ENCODE peak calls at places on chromosomes 16 and 17, in seven cellular contexts. One of them, this sample, is unnamed.

GRCh38 chr17:81551458-81552243 is 502 bp downstream of the FAAP100 start:
- DNase-seq in Ammon's horn: no peak
- DNase-seq in HTR-8/SVneo: no peak
- DNase-seq in SHP77 treated with DMSO at 0.1 percent for 48 hours: no peak
- DNase-seq in RWPE2: peak; percentile 70
- DNase-seq in LoVo: no peak
- DNase-seq in HL-60: peak; percentile 34
- DNase-seq in this sample: no peak

GRCh38 chr16:31009894-31010293 is 544 bp downstream of the STX1B start:
- DNase-seq in Ammon's horn: no peak
- DNase-seq in HTR-8/SVneo: peak; percentile 41
- DNase-seq in SHP77 treated with DMSO at 0.1 percent for 48 hours: no peak
- DNase-seq in RWPE2: no peak
- DNase-seq in LoVo: no peak
- DNase-seq in HL-60: no peak
- DNase-seq in this sample: no peak

GRCh38 chr17:16585796-16586195 is 16.8 kb upstream of the ZNF287 start:
- DNase-seq in Ammon's horn: no peak
- DNase-seq in HTR-8/SVneo: no peak
- DNase-seq in SHP77 treated with DMSO at 0.1 percent for 48 hours: no peak
- DNase-seq in RWPE2: no peak
- DNase-seq in LoVo: no peak
- DNase-seq in HL-60: no peak
- DNase-seq in this sample: no peak

GRCh38 chr17:80388601-80389000 is 26.4 kb upstream of the ENDOV start:
- DNase-seq in Ammon's horn: no peak
- DNase-seq in HTR-8/SVneo: no peak
- DNase-seq in SHP77 treated with DMSO at 0.1 percent for 48 hours: no peak
- DNase-seq in RWPE2: no peak
- DNase-seq in LoVo: no peak
- DNase-seq in HL-60: no peak
- DNase-seq in this sample: no peak

GRCh38 chr17:57892820-57893595 is 43.2 kb upstream of the MRPS23 start:
- DNase-seq in Ammon's horn: peak; percentile 93
- DNase-seq in HTR-8/SVneo: peak; percentile 85
- DNase-seq in SHP77 treated with DMSO at 0.1 percent for 48 hours: peak; percentile 77
- DNase-seq in RWPE2: peak; percentile 89
- DNase-seq in LoVo: peak; percentile 24
- DNase-seq in HL-60: peak; percentile 99
- DNase-seq in this sample: peak; percentile 96

GRCh38 chr17:1730345-1731193 is 6.1 kb downstream of the WDR81 start:
- DNase-seq in Ammon's horn: no peak
- DNase-seq in HTR-8/SVneo: no peak
- DNase-seq in SHP77 treated with DMSO at 0.1 percent for 48 hours: no peak
- DNase-seq in RWPE2: peak; percentile 79
- DNase-seq in LoVo: no peak
- DNase-seq in HL-60: peak; percentile 73
- DNase-seq in this sample: no peak

GRCh38 chr16:8278181-8278580 is 312.1 kb downstream of the TMEM114 start:
- DNase-seq in Ammon's horn: no peak
- DNase-seq in HTR-8/SVneo: no peak
- DNase-seq in SHP77 treated with DMSO at 0.1 percent for 48 hours: no peak
- DNase-seq in RWPE2: no peak
- DNase-seq in LoVo: no peak
- DNase-seq in HL-60: no peak
- DNase-seq in this sample: no peak

GRCh38 chr16:54283735-54284318 is 2.8 kb downstream of the IRX3 start:
- DNase-seq in Ammon's horn: no peak
- DNase-seq in HTR-8/SVneo: no peak
- DNase-seq in SHP77 treated with DMSO at 0.1 percent for 48 hours: no peak
- DNase-seq in RWPE2: peak; percentile 60
- DNase-seq in LoVo: no peak
- DNase-seq in HL-60: no peak
- DNase-seq in this sample: no peak

GRCh38 chr17:11954961-11955360 is 42.3 kb downstream of the ZNF18 start:
- DNase-seq in Ammon's horn: no peak
- DNase-seq in HTR-8/SVneo: no peak
- DNase-seq in SHP77 treated with DMSO at 0.1 percent for 48 hours: no peak
- DNase-seq in RWPE2: no peak
- DNase-seq in LoVo: no peak
- DNase-seq in HL-60: no peak
- DNase-seq in this sample: no peak

GRCh38 chr16:89491238-89491869 is 993 bp upstream of the ANKRD11 start:
- DNase-seq in Ammon's horn: no peak
- DNase-seq in HTR-8/SVneo: no peak
- DNase-seq in SHP77 treated with DMSO at 0.1 percent for 48 hours: no peak
- DNase-seq in RWPE2: no peak
- DNase-seq in LoVo: no peak
- DNase-seq in HL-60: no peak
- DNase-seq in this sample: no peak

GRCh38 chr17:75173526-75173925 is 9.2 kb downstream of the SUMO2 start:
- DNase-seq in Ammon's horn: no peak
- DNase-seq in HTR-8/SVneo: no peak
- DNase-seq in SHP77 treated with DMSO at 0.1 percent for 48 hours: no peak
- DNase-seq in RWPE2: peak; percentile 13
- DNase-seq in LoVo: no peak
- DNase-seq in HL-60: no peak
- DNase-seq in this sample: no peak

GRCh38 chr17:41812176-41813038 is at the start of gene FKBP10:
- DNase-seq in Ammon's horn: peak; percentile 46
- DNase-seq in HTR-8/SVneo: peak; percentile 94
- DNase-seq in SHP77 treated with DMSO at 0.1 percent for 48 hours: peak; percentile 59
- DNase-seq in RWPE2: peak; percentile 85
- DNase-seq in LoVo: peak; percentile 11
- DNase-seq in HL-60: no peak
- DNase-seq in this sample: peak; percentile 89

GRCh38 chr17:79826210-79826680 is 13.0 kb downstream of the CBX4 start:
- DNase-seq in Ammon's horn: peak; percentile 58
- DNase-seq in HTR-8/SVneo: no peak
- DNase-seq in SHP77 treated with DMSO at 0.1 percent for 48 hours: no peak
- DNase-seq in RWPE2: no peak
- DNase-seq in LoVo: no peak
- DNase-seq in HL-60: no peak
- DNase-seq in this sample: no peak

GRCh38 chr17:44004077-44004760 is at the start of gene NAGS:
- DNase-seq in Ammon's horn: no peak
- DNase-seq in HTR-8/SVneo: no peak
- DNase-seq in SHP77 treated with DMSO at 0.1 percent for 48 hours: no peak
- DNase-seq in RWPE2: no peak
- DNase-seq in LoVo: no peak
- DNase-seq in HL-60: no peak
- DNase-seq in this sample: no peak

GRCh38 chr16:68272501-68273209 is 8.3 kb downstream of the SLC7A6 start:
- DNase-seq in Ammon's horn: no peak
- DNase-seq in HTR-8/SVneo: no peak
- DNase-seq in SHP77 treated with DMSO at 0.1 percent for 48 hours: no peak
- DNase-seq in RWPE2: no peak
- DNase-seq in LoVo: no peak
- DNase-seq in HL-60: no peak
- DNase-seq in this sample: peak; percentile 60

GRCh38 chr17:28392491-28392890 is 13.5 kb downstream of the SLC46A1 start:
- DNase-seq in Ammon's horn: no peak
- DNase-seq in HTR-8/SVneo: no peak
- DNase-seq in SHP77 treated with DMSO at 0.1 percent for 48 hours: no peak
- DNase-seq in RWPE2: no peak
- DNase-seq in LoVo: no peak
- DNase-seq in HL-60: no peak
- DNase-seq in this sample: no peak

GRCh38 chr16:804193-805048 is 3.9 kb upstream of the GNG13 start:
- DNase-seq in Ammon's horn: no peak
- DNase-seq in HTR-8/SVneo: no peak
- DNase-seq in SHP77 treated with DMSO at 0.1 percent for 48 hours: no peak
- DNase-seq in RWPE2: no peak
- DNase-seq in LoVo: no peak
- DNase-seq in HL-60: no peak
- DNase-seq in this sample: no peak

GRCh38 chr16:77191259-77191969 is 424 bp downstream of the MON1B start:
- DNase-seq in Ammon's horn: peak; percentile 27
- DNase-seq in HTR-8/SVneo: no peak
- DNase-seq in SHP77 treated with DMSO at 0.1 percent for 48 hours: no peak
- DNase-seq in RWPE2: no peak
- DNase-seq in LoVo: no peak
- DNase-seq in HL-60: no peak
- DNase-seq in this sample: no peak

GRCh38 chr17:14790518-14790917 is 474.6 kb downstream of the PMP22 start:
- DNase-seq in Ammon's horn: no peak
- DNase-seq in HTR-8/SVneo: no peak
- DNase-seq in SHP77 treated with DMSO at 0.1 percent for 48 hours: no peak
- DNase-seq in RWPE2: no peak
- DNase-seq in LoVo: no peak
- DNase-seq in HL-60: no peak
- DNase-seq in this sample: no peak

GRCh38 chr17:39872700-39873099 is 4.7 kb downstream of the ZPBP2 start:
- DNase-seq in Ammon's horn: no peak
- DNase-seq in HTR-8/SVneo: no peak
- DNase-seq in SHP77 treated with DMSO at 0.1 percent for 48 hours: peak; percentile 8
- DNase-seq in RWPE2: no peak
- DNase-seq in LoVo: peak; percentile 43
- DNase-seq in HL-60: no peak
- DNase-seq in this sample: peak; percentile 12

GRCh38 chr17:77497578-77497934 is 356.8 kb downstream of the SEC14L1 start:
- DNase-seq in Ammon's horn: no peak
- DNase-seq in HTR-8/SVneo: no peak
- DNase-seq in SHP77 treated with DMSO at 0.1 percent for 48 hours: no peak
- DNase-seq in RWPE2: peak; percentile 38
- DNase-seq in LoVo: no peak
- DNase-seq in HL-60: no peak
- DNase-seq in this sample: no peak

GRCh38 chr17:73952498-73953205 is 250.8 kb upstream of the RPL38 start:
- DNase-seq in Ammon's horn: peak; percentile 32
- DNase-seq in HTR-8/SVneo: no peak
- DNase-seq in SHP77 treated with DMSO at 0.1 percent for 48 hours: no peak
- DNase-seq in RWPE2: no peak
- DNase-seq in LoVo: no peak
- DNase-seq in HL-60: no peak
- DNase-seq in this sample: peak; percentile 61

GRCh38 chr17:13283606-13284005 is 265.8 kb upstream of the ELAC2 start:
- DNase-seq in Ammon's horn: no peak
- DNase-seq in HTR-8/SVneo: no peak
- DNase-seq in SHP77 treated with DMSO at 0.1 percent for 48 hours: no peak
- DNase-seq in RWPE2: no peak
- DNase-seq in LoVo: no peak
- DNase-seq in HL-60: no peak
- DNase-seq in this sample: no peak

GRCh38 chr16:78024159-78024558 is 1.8 kb downstream of the CLEC3A start:
- DNase-seq in Ammon's horn: no peak
- DNase-seq in HTR-8/SVneo: no peak
- DNase-seq in SHP77 treated with DMSO at 0.1 percent for 48 hours: no peak
- DNase-seq in RWPE2: no peak
- DNase-seq in LoVo: no peak
- DNase-seq in HL-60: no peak
- DNase-seq in this sample: no peak

GRCh38 chr16:82625066-82625968 is 1.5 kb upstream of the CDH13 start:
- DNase-seq in Ammon's horn: no peak
- DNase-seq in HTR-8/SVneo: no peak
- DNase-seq in SHP77 treated with DMSO at 0.1 percent for 48 hours: no peak
- DNase-seq in RWPE2: no peak
- DNase-seq in LoVo: no peak
- DNase-seq in HL-60: no peak
- DNase-seq in this sample: no peak

GRCh38 chr17:43028221-43028861 is 3.3 kb downstream of the RND2 start:
- DNase-seq in Ammon's horn: no peak
- DNase-seq in HTR-8/SVneo: no peak
- DNase-seq in SHP77 treated with DMSO at 0.1 percent for 48 hours: no peak
- DNase-seq in RWPE2: no peak
- DNase-seq in LoVo: no peak
- DNase-seq in HL-60: no peak
- DNase-seq in this sample: no peak

GRCh38 chr16:68246671-68247070 is 1.5 kb downstream of the PLA2G15 start:
- DNase-seq in Ammon's horn: no peak
- DNase-seq in HTR-8/SVneo: no peak
- DNase-seq in SHP77 treated with DMSO at 0.1 percent for 48 hours: no peak
- DNase-seq in RWPE2: no peak
- DNase-seq in LoVo: no peak
- DNase-seq in HL-60: no peak
- DNase-seq in this sample: no peak

GRCh38 chr17:6995500-6996255 is at the start of gene ALOX12:
- DNase-seq in Ammon's horn: no peak
- DNase-seq in HTR-8/SVneo: no peak
- DNase-seq in SHP77 treated with DMSO at 0.1 percent for 48 hours: no peak
- DNase-seq in RWPE2: no peak
- DNase-seq in LoVo: no peak
- DNase-seq in HL-60: no peak
- DNase-seq in this sample: no peak

GRCh38 chr17:41428591-41429326 is 4.4 kb upstream of the KRT37 start:
- DNase-seq in Ammon's horn: no peak
- DNase-seq in HTR-8/SVneo: no peak
- DNase-seq in SHP77 treated with DMSO at 0.1 percent for 48 hours: no peak
- DNase-seq in RWPE2: no peak
- DNase-seq in LoVo: no peak
- DNase-seq in HL-60: no peak
- DNase-seq in this sample: no peak

GRCh38 chr17:50182783-50183438 is 17.1 kb downstream of the SGCA start:
- DNase-seq in Ammon's horn: no peak
- DNase-seq in HTR-8/SVneo: no peak
- DNase-seq in SHP77 treated with DMSO at 0.1 percent for 48 hours: no peak
- DNase-seq in RWPE2: no peak
- DNase-seq in LoVo: no peak
- DNase-seq in HL-60: no peak
- DNase-seq in this sample: no peak

GRCh38 chr17:2173005-2173404 is 118.1 kb downstream of the HIC1 start:
- DNase-seq in Ammon's horn: no peak
- DNase-seq in HTR-8/SVneo: no peak
- DNase-seq in SHP77 treated with DMSO at 0.1 percent for 48 hours: peak; percentile 25
- DNase-seq in RWPE2: no peak
- DNase-seq in LoVo: no peak
- DNase-seq in HL-60: no peak
- DNase-seq in this sample: no peak

GRCh38 chr16:12896562-12896961 is 4.8 kb upstream of the SHISA9 start:
- DNase-seq in Ammon's horn: peak; percentile 36
- DNase-seq in HTR-8/SVneo: no peak
- DNase-seq in SHP77 treated with DMSO at 0.1 percent for 48 hours: no peak
- DNase-seq in RWPE2: no peak
- DNase-seq in LoVo: peak; percentile 25
- DNase-seq in HL-60: no peak
- DNase-seq in this sample: no peak

GRCh38 chr17:81097943-81098308 is 63.0 kb downstream of the BAIAP2 start:
- DNase-seq in Ammon's horn: no peak
- DNase-seq in HTR-8/SVneo: no peak
- DNase-seq in SHP77 treated with DMSO at 0.1 percent for 48 hours: no peak
- DNase-seq in RWPE2: no peak
- DNase-seq in LoVo: no peak
- DNase-seq in HL-60: peak; percentile 70
- DNase-seq in this sample: no peak

GRCh38 chr17:80456465-80457235 is 19.8 kb downstream of the NPTX1 start:
- DNase-seq in Ammon's horn: no peak
- DNase-seq in HTR-8/SVneo: no peak
- DNase-seq in SHP77 treated with DMSO at 0.1 percent for 48 hours: no peak
- DNase-seq in RWPE2: no peak
- DNase-seq in LoVo: no peak
- DNase-seq in HL-60: no peak
- DNase-seq in this sample: no peak

GRCh38 chr17:80119839-80120238 is 18.5 kb downstream of the GAA start:
- DNase-seq in Ammon's horn: no peak
- DNase-seq in HTR-8/SVneo: no peak
- DNase-seq in SHP77 treated with DMSO at 0.1 percent for 48 hours: no peak
- DNase-seq in RWPE2: no peak
- DNase-seq in LoVo: no peak
- DNase-seq in HL-60: no peak
- DNase-seq in this sample: no peak

GRCh38 chr16:14013571-14014283 is 57.4 kb upstream of the MRTFB start:
- DNase-seq in Ammon's horn: no peak
- DNase-seq in HTR-8/SVneo: peak; percentile 61
- DNase-seq in SHP77 treated with DMSO at 0.1 percent for 48 hours: no peak
- DNase-seq in RWPE2: no peak
- DNase-seq in LoVo: no peak
- DNase-seq in HL-60: no peak
- DNase-seq in this sample: peak; percentile 62

GRCh38 chr16:11799017-11799381 is 1.9 kb upstream of the ZC3H7A start:
- DNase-seq in Ammon's horn: no peak
- DNase-seq in HTR-8/SVneo: no peak
- DNase-seq in SHP77 treated with DMSO at 0.1 percent for 48 hours: no peak
- DNase-seq in RWPE2: no peak
- DNase-seq in LoVo: no peak
- DNase-seq in HL-60: no peak
- DNase-seq in this sample: no peak